ENCODE peak calls at places on chromosomes 4 and X, in seven cellular contexts. U is EL; T is ACHN; O is stimulated activated CD8-positive, alpha-beta memory T cell treated with anti-CD3 and anti-CD28 coated beads, Interleukin-4, amount 100 ng/mL, for 1 hour; I is H9; F is NCI-H1105; J is MCF 10A. C is an unnamed sample.

GRCh38 chrX:68835468-68835867 is 6.6 kb downstream of the EFNB1 start:
- DNase-seq in U (no peak), T (no peak), O (no peak), I (peak), F (no peak), J (no peak), C (no peak)

GRCh38 chrX:20515841-20516461 is 249.2 kb upstream of the RPS6KA3 start:
- DNase-seq in U (peak), T (peak), O (no peak), I (no peak), F (no peak), J (peak), C (no peak)

GRCh38 chr4:133320576-133321170 is 171.6 kb downstream of the PCDH10 start:
- DNase-seq in U (peak), T (peak), O (no peak), I (peak), F (no peak), J (peak), C (no peak)

GRCh38 chrX:81957318-81957717 is 755.4 kb downstream of the SH3BGRL start:
- DNase-seq in U (no peak), T (no peak), O (no peak), I (no peak), F (no peak), J (no peak), C (no peak)

GRCh38 chr4:41134581-41134980 is 79.8 kb downstream of the APBB2 start:
- DNase-seq in U (no peak), T (no peak), O (no peak), I (no peak), F (no peak), J (peak), C (no peak)

GRCh38 chrX:17655232-17656034 is 81.9 kb upstream of the SCML1 start:
- DNase-seq in U (no peak), T (no peak), O (no peak), I (peak), F (no peak), J (no peak), C (no peak)

GRCh38 chrX:152926923-152927322 is 29.1 kb downstream of the ZNF185 start:
- DNase-seq in U (no peak), T (no peak), O (no peak), I (no peak), F (no peak), J (no peak), C (no peak)

GRCh38 chr4:1094336-1094690 is 19.1 kb downstream of the RNF212 start:
- DNase-seq in U (no peak), T (no peak), O (no peak), I (no peak), F (no peak), J (no peak), C (no peak)

GRCh38 chr4:164446516-164446915 is 307.4 kb upstream of the SMIM31 start:
- DNase-seq in U (no peak), T (no peak), O (no peak), I (no peak), F (no peak), J (peak), C (no peak)

GRCh38 chr4:27000820-27001219 is 140.2 kb downstream of the STIM2 start:
- DNase-seq in U (no peak), T (peak), O (no peak), I (no peak), F (no peak), J (peak), C (no peak)

GRCh38 chr4:1290165-1290977 is 680 bp downstream of the MAEA start:
- DNase-seq in U (no peak), T (peak), O (no peak), I (no peak), F (no peak), J (peak), C (peak)

GRCh38 chr4:101271516-101271915 is 75.8 kb downstream of the PPP3CA start:
- DNase-seq in U (no peak), T (peak), O (no peak), I (no peak), F (no peak), J (no peak), C (no peak)

GRCh38 chr4:98688416-98689290 is 30.2 kb upstream of the TSPAN5 start:
- DNase-seq in U (peak), T (peak), O (no peak), I (no peak), F (no peak), J (peak), C (no peak)

GRCh38 chrX:107829880-107830279 is 4.2 kb downstream of the MID2 start:
- DNase-seq in U (no peak), T (no peak), O (no peak), I (no peak), F (no peak), J (no peak), C (no peak)

GRCh38 chrX:123835661-123836371 is 24.0 kb upstream of the XIAP start:
- DNase-seq in U (peak), T (peak), O (no peak), I (no peak), F (no peak), J (peak), C (no peak)

GRCh38 chrX:54076903-54077302 is 32.6 kb upstream of the PHF8 start:
- DNase-seq in U (peak), T (peak), O (no peak), I (no peak), F (no peak), J (peak), C (no peak)

GRCh38 chr4:75705198-75705712 is 19.1 kb upstream of the USO1 start:
- DNase-seq in U (no peak), T (no peak), O (no peak), I (peak), F (no peak), J (no peak), C (no peak)

GRCh38 chr4:39044947-39045734 is 12.9 kb upstream of the TMEM156 start:
- DNase-seq in U (peak), T (peak), O (no peak), I (peak), F (no peak), J (peak), C (no peak)

GRCh38 chr4:88341227-88342192 is 37.1 kb upstream of the HERC6 start:
- DNase-seq in U (peak), T (peak), O (no peak), I (no peak), F (no peak), J (peak), C (no peak)

GRCh38 chrX:74291577-74291963 is 12.4 kb upstream of the ZCCHC13 start:
- DNase-seq in U (no peak), T (peak), O (no peak), I (no peak), F (no peak), J (no peak), C (no peak)

GRCh38 chr4:86974481-86975050 is 39.8 kb downstream of the AFF1 start:
- DNase-seq in U (peak), T (no peak), O (no peak), I (no peak), F (no peak), J (peak), C (no peak)

GRCh38 chrX:19723427-19723826 is 164.0 kb downstream of the SH3KBP1 start:
- DNase-seq in U (peak), T (peak), O (no peak), I (no peak), F (no peak), J (peak), C (no peak)

GRCh38 chr4:164301430-164301829 is 452.5 kb upstream of the SMIM31 start:
- DNase-seq in U (no peak), T (no peak), O (no peak), I (no peak), F (no peak), J (no peak), C (no peak)

GRCh38 chrX:124010157-124010556 is 48.7 kb downstream of the STAG2 start:
- DNase-seq in U (peak), T (no peak), O (no peak), I (no peak), F (no peak), J (peak), C (no peak)

GRCh38 chrX:12901486-12901885 is 4.9 kb upstream of the TLR8 start:
- DNase-seq in U (peak), T (peak), O (peak), I (peak), F (peak), J (peak), C (peak)

GRCh38 chr4:78951862-78952472 is 12.7 kb upstream of the PAQR3 start:
- DNase-seq in U (peak), T (peak), O (no peak), I (no peak), F (peak), J (peak), C (peak)

GRCh38 chr4:14719053-14719452 is 283.2 kb upstream of the CPEB2 start:
- DNase-seq in U (peak), T (no peak), O (no peak), I (no peak), F (no peak), J (peak), C (no peak)

GRCh38 chr4:168848112-168848511 is 161.9 kb downstream of the CBR4 start:
- DNase-seq in U (no peak), T (no peak), O (no peak), I (no peak), F (no peak), J (peak), C (no peak)

GRCh38 chrX:115364625-115365024 is 75.1 kb downstream of the LUZP4 start:
- DNase-seq in U (no peak), T (no peak), O (no peak), I (no peak), F (no peak), J (no peak), C (no peak)

GRCh38 chrX:79036152-79036551 is 91.0 kb downstream of the P2RY10 start:
- DNase-seq in U (no peak), T (no peak), O (no peak), I (no peak), F (no peak), J (peak), C (no peak)

GRCh38 chr4:175998782-175999181 is 66.9 kb upstream of the WDR17 start:
- DNase-seq in U (no peak), T (peak), O (no peak), I (peak), F (no peak), J (peak), C (no peak)

GRCh38 chrX:112851161-112851779 is 10.6 kb upstream of the AMOT start:
- DNase-seq in U (no peak), T (no peak), O (no peak), I (peak), F (no peak), J (peak), C (no peak)

GRCh38 chrX:39734174-39734776 is 363.5 kb downstream of the BCOR start:
- DNase-seq in U (no peak), T (no peak), O (no peak), I (no peak), F (no peak), J (no peak), C (no peak)

GRCh38 chr4:8343051-8343966 is 73.8 kb downstream of the HTRA3 start:
- DNase-seq in U (no peak), T (no peak), O (no peak), I (no peak), F (no peak), J (no peak), C (no peak)

GRCh38 chrX:3262906-3263305 is 83.5 kb downstream of the MXRA5 start:
- DNase-seq in U (peak), T (peak), O (no peak), I (no peak), F (no peak), J (peak), C (no peak)

GRCh38 chr4:62531731-62532130 is 1331.6 kb downstream of the ADGRL3 start:
- DNase-seq in U (no peak), T (no peak), O (no peak), I (peak), F (no peak), J (no peak), C (no peak)

GRCh38 chr4:170887396-170887795 is 797.6 kb upstream of the AADAT start:
- DNase-seq in U (no peak), T (no peak), O (no peak), I (no peak), F (no peak), J (no peak), C (no peak)

C was measured in CD4-positive, alpha-beta T cell.